ENCODE peak calls at places on chromosomes 13 and 19, in four cellular contexts. A, S, Y and K are unnamed samples.
A peak's percentile ranks its signal among the peaks of the same experiment; 100 is the strongest.

GRCh38 chr13:113950451-113951245 is 23.2 kb downstream of the C13orf46 start:
- DNase-seq in Y (no peak), A (no peak), S (no peak), K (no peak)

GRCh38 chr13:37134411-37135041 is 29.1 kb upstream of the CSNK1A1L start:
- DNase-seq in Y (peak; percentile 90), S (no peak), A (peak; percentile 70), K (no peak)

GRCh38 chr13:45817833-45818232 is 33.7 kb downstream of the SIAH3 start:
- DNase-seq in Y (no peak), S (no peak), A (peak; percentile 58), K (no peak)

GRCh38 chr19:34256835-34257558 is 2.6 kb downstream of the GARRE1 start:
- DNase-seq in Y (no peak), A (no peak), S (no peak), K (no peak)

GRCh38 chr13:114109646-114110045 is 22.8 kb downstream of the RASA3 start:
- DNase-seq in S (no peak), A (no peak), Y (no peak), K (no peak)

GRCh38 chr13:35675651-35676050 is 199.2 kb upstream of the MAB21L1 start:
- DNase-seq in A (no peak), Y (no peak), S (no peak), K (no peak)

GRCh38 chr13:39542361-39542760 is 60.6 kb downstream of the LHFPL6 start:
- DNase-seq in A (no peak), Y (no peak), S (no peak), K (no peak)

GRCh38 chr19:19155495-19156219 is 14.4 kb downstream of the MEF2B start:
- DNase-seq in A (no peak), S (no peak), Y (no peak), K (no peak)

GRCh38 chr13:99911069-99911964 is 60.2 kb downstream of the ZIC5 start:
- DNase-seq in S (no peak), Y (no peak), A (no peak), K (no peak)

GRCh38 chr13:43085545-43085944 is 62.2 kb downstream of the DNAJC15 start:
- DNase-seq in Y (peak; percentile 61), S (no peak), A (no peak), K (no peak)

GRCh38 chr19:55178781-55179569 is 1.1 kb downstream of the SYT5 start:
- DNase-seq in A (peak; percentile 95), Y (peak; percentile 77), S (no peak), K (peak; percentile 92)

GRCh38 chr19:54551950-54552912 is 21.4 kb upstream of the LILRA2 start:
- DNase-seq in S (no peak), Y (no peak), A (no peak), K (no peak)

DNA sequence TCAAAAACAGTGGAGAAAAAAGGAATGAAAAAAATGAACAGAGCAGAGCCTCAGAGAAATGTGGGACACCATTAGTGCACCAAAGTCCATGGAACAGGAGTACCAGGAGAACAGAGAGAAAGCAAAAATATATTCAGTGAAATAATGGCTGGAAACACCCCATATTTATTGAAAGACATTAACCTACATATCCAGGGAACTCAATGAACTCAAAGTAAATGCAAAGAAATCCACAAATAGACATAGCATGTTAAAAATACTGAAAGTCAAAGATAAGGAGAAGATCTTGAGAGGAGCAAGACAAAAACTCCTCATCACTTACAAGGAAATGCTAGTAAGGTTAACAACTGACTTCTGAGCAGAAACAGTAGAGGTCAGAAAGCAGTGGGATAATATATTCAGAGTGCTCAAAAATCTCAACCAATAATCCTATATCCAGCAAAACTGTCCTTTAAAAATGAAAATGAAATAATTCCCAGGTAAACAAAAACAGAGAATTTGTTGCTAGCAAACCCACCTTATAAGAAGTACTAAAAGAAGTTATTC is 35.6 kb downstream of the METTL21C start:
- DNase-seq in Y (no peak), S (no peak), A (no peak), K (no peak)
- H4K5ac ChIP-seq in Y (no peak overlapping the region), S (no peak overlapping the region), A (no peak overlapping the region), K (no peak overlapping the region)

DNA sequence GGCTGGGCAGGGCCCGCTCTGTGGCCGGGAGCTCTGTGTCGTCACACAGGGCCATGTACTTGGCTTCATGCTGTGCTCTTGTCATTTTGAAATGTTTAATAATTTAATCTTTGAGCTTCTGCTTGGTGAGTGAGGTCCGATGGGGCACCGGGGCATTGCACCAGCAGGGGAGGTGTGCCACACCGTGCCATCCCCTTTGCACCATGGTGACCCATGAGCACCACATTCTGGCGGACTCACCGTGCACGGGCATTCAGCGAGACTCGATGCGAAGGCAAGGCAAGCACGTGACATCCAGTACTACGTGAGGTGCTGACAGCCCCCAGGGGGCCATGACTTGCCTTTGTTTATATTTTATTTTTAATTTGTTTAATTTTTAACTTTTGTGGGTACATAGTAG is 204.3 kb downstream of the URI1 start:
- DNase-seq in S (no peak), A (no peak), Y (no peak), K (no peak)
- H3K4me1 ChIP-seq in S (no peaks in the 10 kb centered on the region), A (no peaks in the 10 kb centered on the region), Y (no peaks in the 10 kb centered on the region), K (no peaks in the 10 kb centered on the region)

GRCh38 chr13:80817979-80818378 is 477.1 kb upstream of the SPRY2 start:
- DNase-seq in A (no peak), Y (no peak), S (no peak), K (no peak)
- H4K5ac ChIP-seq in A (no peak overlapping the region), Y (no peak overlapping the region), S (no peak overlapping the region), K (no peak overlapping the region)

DNA sequence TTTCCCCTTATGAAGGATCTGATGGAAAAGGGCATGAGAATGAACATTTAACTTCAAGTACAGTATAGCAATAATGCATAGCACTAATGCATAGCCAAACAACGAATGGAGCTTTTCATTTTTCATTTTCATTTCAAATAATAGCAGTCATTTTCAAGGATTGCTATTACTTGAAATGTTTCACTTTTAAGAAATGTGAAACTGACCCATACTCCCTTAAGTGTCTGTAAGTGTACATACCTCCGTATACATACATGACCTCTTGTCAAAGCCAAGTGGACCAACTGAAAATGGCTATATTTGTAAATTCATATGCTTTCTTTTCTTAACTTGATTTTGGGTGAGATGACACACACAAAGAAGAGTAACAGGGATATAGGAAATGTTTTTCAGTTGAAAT is 3.8 kb downstream of the RAP2A start:
- DNase-seq in A (no peak), S (no peak), Y (no peak), K (no peak)
- H3K4me1 ChIP-seq in A (peaks cover 3% of the 10 kb centered on the region), S (no peaks in the 10 kb centered on the region), Y (peaks cover 2% of the 10 kb centered on the region), K (no peaks in the 10 kb centered on the region)

GRCh38 chr19:45264781-45265317 is 13.8 kb downstream of the MARK4 start:
- DNase-seq in Y (no peak), S (no peak), A (no peak), K (no peak)
- H4K5ac ChIP-seq in Y (no peak overlapping the region), S (no peak overlapping the region), A (no peak overlapping the region), K (no peak overlapping the region)